ENCODE peak calls at places on chromosomes 13 and 19, in seven cellular contexts. Y, L, B, G, E, K and W are unnamed samples. For H3K27me3 and H3K4me1, the result is how much of the 10 kb centered on the place peaks cover.

GRCh38 chr19:55704494-55705245 is 29.6 kb downstream of the EPN1 start:
- DNase-seq in E (no peak), L (no peak), Y (no peak), K (no peak), B (peak), G (no peak), W (no peak)

GRCh38 chr13:87671824-87672603 is 843 bp downstream of the SLITRK5 start:
- DNase-seq in E (no peak), K (no peak), Y (no peak), B (no peak), L (peak), G (no peak), W (no peak)

GRCh38 chr13:32126298-32126697 is 94.7 kb downstream of the FRY start:
- DNase-seq in E (no peak), K (no peak), Y (no peak), B (no peak), L (no peak), G (no peak), W (no peak)

GRCh38 chr13:33284016-33284415 is 1.5 kb downstream of the STARD13 start:
- DNase-seq in Y (peak), G (no peak), L (no peak), E (no peak), K (no peak), B (no peak), W (peak)

GRCh38 chr19:21568816-21569496 is 63.6 kb downstream of the ZNF429 start:
- DNase-seq in Y (peak), E (peak), L (peak), K (peak), B (peak), G (peak), W (no peak)

GRCh38 chr19:36686365-36687213 is 823 bp upstream of the ZNF567 start:
- DNase-seq in L (peak), K (peak), B (peak), Y (peak), E (no peak), G (no peak), W (peak)

GRCh38 chr19:39319892-39320168 is 833 bp downstream of the LRFN1 start:
- DNase-seq in L (no peak), Y (no peak), B (no peak), G (no peak), K (no peak), E (no peak), W (no peak)

GRCh38 chr19:40799558-40800338 is 757 bp downstream of the EGLN2 start:
- DNase-seq in B (peak), Y (no peak), L (peak), K (peak), G (no peak), E (peak), W (no peak)

GRCh38 chr13:83881917-83882625 is at the start of gene SLITRK1:
- DNase-seq in G (peak), B (no peak), E (no peak), K (no peak), Y (peak), L (no peak), W (peak)

GRCh38 chr19:51417107-51417806 is at the start of gene SIGLEC10:
- DNase-seq in L (no peak), K (peak), G (no peak), E (no peak), Y (no peak), B (no peak), W (no peak)

GRCh38 chr19:34034318-34034846 is 137.9 kb upstream of the LSM14A start:
- DNase-seq in Y (no peak), B (no peak), K (no peak), G (no peak), E (no peak), L (no peak), W (no peak)

GRCh38 chr19:38559428-38560401 is 58.0 kb downstream of the MAP4K1 start:
- DNase-seq in Y (peak), B (no peak), G (no peak), K (no peak), L (peak), E (no peak), W (peak)

GRCh38 chr13:101512650-101513049 is 60.2 kb downstream of the ITGBL1 start:
- DNase-seq in Y (peak), E (no peak), L (no peak), G (no peak), K (no peak), B (no peak), W (no peak)

GRCh38 chr19:926595-927043 is 784 bp downstream of the ARID3A start:
- DNase-seq in L (peak), Y (no peak), B (peak), G (no peak), K (peak), E (no peak), W (no peak)

GRCh38 chr13:42477588-42478190 is 96.3 kb upstream of the TNFSF11 start:
- DNase-seq in K (no peak), L (no peak), Y (no peak), B (no peak), G (no peak), E (no peak), W (no peak)

GRCh38 chr13:96822900-96823299 is 171.4 kb downstream of the OXGR1 start:
- DNase-seq in Y (no peak), E (no peak), K (no peak), G (peak), L (no peak), B (no peak), W (peak)

GRCh38 chr13:33146843-33147611 is 130.8 kb downstream of the KL start:
- DNase-seq in K (no peak), E (no peak), L (no peak), G (no peak), Y (no peak), B (no peak), W (no peak)

GRCh38 chr13:62126400-62126799 is 710.8 kb upstream of the PCDH20 start:
- DNase-seq in L (no peak), K (no peak), B (no peak), E (no peak), Y (no peak), G (no peak), W (no peak)

GRCh38 chr13:27022571-27023311 is 148.9 kb downstream of the USP12 start:
- DNase-seq in G (no peak), E (peak), B (no peak), K (no peak), L (no peak), Y (peak), W (peak)

GRCh38 chr13:50228527-50228926 is 213.3 kb downstream of the KCNRG start:
- DNase-seq in L (no peak), Y (no peak), G (no peak), K (no peak), E (no peak), B (no peak), W (no peak)

GRCh38 chr13:100392709-100393630 is 195.6 kb downstream of the GGACT start:
- DNase-seq in B (peak), L (peak), E (peak), K (peak), Y (peak), G (peak), W (peak)

GRCh38 chr19:39360599-39360998 is 18.4 kb downstream of the SAMD4B start:
- DNase-seq in K (no peak), L (no peak), B (no peak), E (no peak), G (no peak), Y (no peak), W (no peak)

GRCh38 chr13:24505756-24506155 is 6.8 kb downstream of the PARP4 start:
- DNase-seq in Y (no peak), G (no peak), E (no peak), B (no peak), L (no peak), K (no peak), W (no peak)

GRCh38 chr19:11657307-11657706 is 60.0 kb downstream of the ZNF627 start:
- DNase-seq in K (no peak), Y (no peak), G (no peak), E (peak), L (no peak), B (no peak), W (no peak)

GRCh38 chr13:95123726-95124125 is 177.5 kb downstream of the ABCC4 start:
- DNase-seq in G (no peak), E (no peak), L (no peak), Y (no peak), K (no peak), B (no peak), W (no peak)

GRCh38 chr19:8334458-8335342 is 8.4 kb downstream of the KANK3 start:
- DNase-seq in E (peak), L (peak), G (peak), K (no peak), Y (peak), B (no peak), W (peak)

GRCh38 chr19:18284710-18285430 is 3.4 kb upstream of the JUND start:
- DNase-seq in E (no peak), G (no peak), B (no peak), K (no peak), Y (no peak), L (no peak), W (no peak)

GRCh38 chr19:18002347-18002850 is 5.6 kb upstream of the ARRDC2 start:
- DNase-seq in K (peak), E (no peak), B (no peak), G (no peak), Y (no peak), L (peak), W (no peak)

GRCh38 chr19:17931532-17932191 is 1.2 kb upstream of the CCDC124 start:
- DNase-seq in E (no peak), G (no peak), B (no peak), K (no peak), Y (no peak), L (no peak), W (no peak)

GRCh38 chr19:45766293-45766918 is 2.6 kb downstream of the SIX5 start:
- DNase-seq in G (no peak), K (no peak), E (no peak), Y (no peak), B (peak), L (no peak), W (no peak)

GRCh38 chr19:14089662-14090508 is 666 bp downstream of the SAMD1 start:
- DNase-seq in L (peak), Y (peak), B (peak), G (no peak), E (peak), K (peak), W (no peak)

GRCh38 chr19:18660051-18660910 is 23.2 kb upstream of the CRTC1 start:
- DNase-seq in Y (peak), G (no peak), B (no peak), K (peak), L (peak), E (peak), W (no peak)

GRCh38 chr19:41528106-41528505 is 47.9 kb upstream of the CEACAM21 start:
- DNase-seq in B (no peak), L (no peak), G (no peak), K (no peak), E (no peak), Y (no peak), W (peak)

GRCh38 chr19:12847159-12848139 is 9.1 kb downstream of the MAST1 start:
- DNase-seq in Y (peak), L (peak), B (peak), E (peak), G (peak), K (peak), W (no peak)

GRCh38 chr19:2064395-2064787 is 13.3 kb upstream of the MKNK2 start:
- DNase-seq in G (no peak), L (peak), K (no peak), B (peak), Y (no peak), E (no peak), W (no peak)

GRCh38 chr13:39506559-39507390 is 96.2 kb downstream of the LHFPL6 start:
- DNase-seq in Y (peak), B (no peak), L (no peak), G (no peak), E (no peak), K (no peak), W (peak)

GRCh38 chr19:29128203-29128602 is 84.7 kb downstream of the UQCRFS1 start:
- DNase-seq in K (no peak), E (no peak), Y (no peak), L (no peak), B (no peak), G (no peak), W (no peak)

GRCh38 chr19:17806945-17807344 is 12.0 kb downstream of the B3GNT3 start:
- DNase-seq in K (no peak), L (no peak), Y (no peak), B (no peak), G (no peak), E (no peak), W (no peak)

GRCh38 chr19:9381367-9381785 is 18.6 kb downstream of the ZNF177 start:
- DNase-seq in B (no peak), Y (peak), G (no peak), L (no peak), K (no peak), E (no peak), W (no peak)
- H3K27me3 ChIP-seq in B (under half), Y (under half), G (under half), L (under half), K (under half), E (under half), W (under half)

DNA sequence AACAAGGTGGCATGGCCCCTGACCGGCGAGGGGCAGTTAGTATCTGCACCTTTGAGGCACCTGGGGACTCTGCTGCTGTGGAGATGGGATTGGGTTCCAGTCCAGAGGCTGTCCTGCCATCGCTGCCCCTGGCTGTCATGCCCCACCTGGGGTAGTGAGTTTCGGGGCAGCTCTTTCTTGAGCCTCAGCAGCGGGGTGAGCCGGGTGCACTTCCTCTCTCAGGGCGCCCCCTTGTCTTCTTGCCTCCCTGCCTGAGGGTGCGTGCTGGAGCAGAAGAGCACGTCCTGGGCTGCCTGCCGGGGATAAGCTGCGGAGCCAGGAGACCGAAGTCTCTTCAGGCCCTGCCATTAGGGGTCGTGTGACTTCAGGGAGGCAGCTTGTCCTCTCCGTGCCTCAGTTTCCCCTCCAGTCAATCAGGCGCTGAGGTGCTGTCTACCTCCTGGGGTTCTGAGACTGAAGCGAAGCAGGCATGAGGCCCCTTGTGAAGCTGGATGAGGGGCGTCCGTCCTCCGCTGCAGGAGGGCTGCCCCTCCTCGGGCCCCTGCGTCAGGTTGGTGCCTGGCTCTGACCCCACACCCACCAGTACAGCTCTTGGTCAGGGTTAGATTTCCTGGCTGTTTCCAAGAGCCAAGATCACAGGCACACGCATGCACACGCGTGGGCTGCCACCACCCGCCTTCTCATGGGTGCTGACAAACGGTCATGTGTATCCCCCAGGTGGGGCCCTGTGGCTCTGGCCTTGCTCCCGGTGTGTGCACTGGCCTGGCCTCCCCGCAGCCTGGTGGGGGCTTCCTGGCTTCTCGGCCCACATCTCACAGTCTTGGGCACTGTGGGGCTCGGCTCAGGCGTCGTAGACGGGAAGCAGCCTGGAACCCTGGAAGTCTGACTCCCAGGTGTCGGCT is 8.3 kb downstream of the GNA11 start:
- DNase-seq in G (no peak), L (no peak), Y (no peak), K (no peak), B (peak), E (no peak), W (no peak)
- H3K4me1 ChIP-seq in G (half or more), L (half or more), Y (under half), K (under half), B (under half), E (under half), W (under half)

DNA sequence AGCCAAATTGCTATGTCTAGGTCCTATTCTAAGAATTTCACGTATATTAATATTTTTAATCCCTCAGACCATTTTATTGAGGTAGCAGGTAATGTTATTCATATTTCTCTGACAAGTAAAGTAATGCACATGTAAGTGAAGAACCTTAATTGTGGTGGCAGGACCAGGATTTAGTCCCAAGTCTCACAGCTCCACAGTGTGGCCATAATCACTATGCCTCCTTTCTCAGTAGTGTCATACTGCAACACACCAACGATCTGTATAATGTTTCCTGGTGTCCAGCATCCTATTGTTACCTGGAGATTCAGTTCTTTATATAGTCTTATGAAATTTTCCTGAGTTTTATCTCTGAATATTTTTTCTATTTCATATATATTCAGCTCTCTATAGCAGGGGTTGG is 340.3 kb downstream of the OLFM4 start:
- DNase-seq in L (no peak), K (no peak), Y (no peak), E (no peak), B (no peak), G (no peak), W (no peak)
- H3K27me3 ChIP-seq in L (under half), K (under half), Y (under half), E (under half), B (under half), G (under half), W (under half)

GRCh38 chr19:5128932-5129389 is 160.0 kb downstream of the KDM4B start:
- DNase-seq in G (peak), E (no peak), L (peak), B (peak), Y (no peak), K (peak), W (no peak)
- H3K4me1 ChIP-seq in G (half or more), E (under half), L (under half), B (under half), Y (under half), K (under half), W (under half)

DNA sequence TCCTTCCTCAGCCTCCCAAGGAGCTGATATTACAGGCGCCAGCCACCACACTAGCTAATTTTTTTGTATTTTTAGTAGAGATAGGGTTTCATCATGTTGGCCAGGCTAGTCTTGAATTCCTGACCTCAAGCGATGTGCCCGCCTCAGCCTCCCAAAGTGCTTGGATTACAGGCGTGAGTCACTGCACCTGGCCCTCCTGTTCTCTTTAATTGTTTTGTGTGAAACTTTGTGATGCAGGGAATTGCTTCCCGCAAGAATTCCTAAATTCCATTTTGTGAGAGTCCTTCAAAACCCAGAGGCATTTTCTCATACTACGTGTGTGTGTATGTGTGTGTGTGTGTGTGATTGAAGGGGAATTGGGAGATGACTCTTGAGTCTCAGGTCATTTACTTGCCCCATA is 65.0 kb upstream of the ZNF835 start:
- DNase-seq in L (no peak), B (no peak), Y (no peak), E (no peak), K (no peak), G (no peak), W (no peak)
- H3K27me3 ChIP-seq in L (under half), B (under half), Y (under half), E (under half), K (under half), G (under half), W (under half)